ENCODE peak calls at places on chromosomes 5 and 9, in nine cellular contexts. One of them, this sample, is unnamed.
A peak's percentile ranks its signal among the peaks of the same experiment; 100 is the strongest.

GRCh38 chr5:178429541-178430186 is 160.5 kb downstream of the COL23A1 start:
- DNase-seq in body of pancreas: peak; percentile 30
- DNase-seq in EL: no peak
- DNase-seq in T-helper 17 cell: no peak
- DNase-seq in stimulated activated CD4-positive, alpha-beta T cell treated with anti-CD3 and anti-CD28 coated beads, Interleukin-4, amount 100 ng/mL, for 48 hours: no peak
- DNase-seq in fibroblast of pulmonary artery: no peak
- DNase-seq in ACHN: no peak
- DNase-seq in activated CD8-positive, alpha-beta memory T cell treated with anti-CD3 and anti-CD28 coated beads, Interleukin-2, amount 50 U/mL, for 4 hours: no peak
- DNase-seq in GM12865: no peak
- DNase-seq in this sample: peak; percentile 33

GRCh38 chr9:33619666-33620404 is 95.8 kb downstream of the ANKRD18B start:
- DNase-seq in body of pancreas: no peak
- DNase-seq in EL: peak; percentile 75
- DNase-seq in T-helper 17 cell: no peak
- DNase-seq in stimulated activated CD4-positive, alpha-beta T cell treated with anti-CD3 and anti-CD28 coated beads, Interleukin-4, amount 100 ng/mL, for 48 hours: no peak
- DNase-seq in fibroblast of pulmonary artery: peak; percentile 89
- DNase-seq in ACHN: peak; percentile 60
- DNase-seq in activated CD8-positive, alpha-beta memory T cell treated with anti-CD3 and anti-CD28 coated beads, Interleukin-2, amount 50 U/mL, for 4 hours: no peak
- DNase-seq in GM12865: no peak
- DNase-seq in this sample: peak; percentile 14

GRCh38 chr5:149426931-149427330 is 47.8 kb upstream of the IL17B start:
- DNase-seq in body of pancreas: no peak
- DNase-seq in EL: peak; percentile 60
- DNase-seq in T-helper 17 cell: no peak
- DNase-seq in stimulated activated CD4-positive, alpha-beta T cell treated with anti-CD3 and anti-CD28 coated beads, Interleukin-4, amount 100 ng/mL, for 48 hours: no peak
- DNase-seq in fibroblast of pulmonary artery: no peak
- DNase-seq in ACHN: peak; percentile 48
- DNase-seq in activated CD8-positive, alpha-beta memory T cell treated with anti-CD3 and anti-CD28 coated beads, Interleukin-2, amount 50 U/mL, for 4 hours: no peak
- DNase-seq in GM12865: no peak
- DNase-seq in this sample: peak; percentile 12

GRCh38 chr9:101671567-101671966 is 66.9 kb downstream of the GRIN3A start:
- DNase-seq in body of pancreas: no peak
- DNase-seq in EL: no peak
- DNase-seq in T-helper 17 cell: no peak
- DNase-seq in stimulated activated CD4-positive, alpha-beta T cell treated with anti-CD3 and anti-CD28 coated beads, Interleukin-4, amount 100 ng/mL, for 48 hours: no peak
- DNase-seq in fibroblast of pulmonary artery: no peak
- DNase-seq in ACHN: no peak
- DNase-seq in activated CD8-positive, alpha-beta memory T cell treated with anti-CD3 and anti-CD28 coated beads, Interleukin-2, amount 50 U/mL, for 4 hours: no peak
- DNase-seq in GM12865: no peak
- DNase-seq in this sample: no peak

GRCh38 chr9:37466037-37466709 is 923 bp upstream of the ZBTB5 start:
- DNase-seq in body of pancreas: peak; percentile 87
- DNase-seq in EL: peak; percentile 91
- DNase-seq in T-helper 17 cell: peak; percentile 18
- DNase-seq in stimulated activated CD4-positive, alpha-beta T cell treated with anti-CD3 and anti-CD28 coated beads, Interleukin-4, amount 100 ng/mL, for 48 hours: peak; percentile 28
- DNase-seq in fibroblast of pulmonary artery: peak; percentile 82
- DNase-seq in ACHN: peak; percentile 86
- DNase-seq in activated CD8-positive, alpha-beta memory T cell treated with anti-CD3 and anti-CD28 coated beads, Interleukin-2, amount 50 U/mL, for 4 hours: peak; percentile 24
- DNase-seq in GM12865: peak; percentile 61
- DNase-seq in this sample: peak; percentile 70

GRCh38 chr5:96714951-96715451 is 52.8 kb downstream of the CAST start:
- DNase-seq in body of pancreas: peak; percentile 79
- DNase-seq in EL: peak; percentile 62
- DNase-seq in T-helper 17 cell: no peak
- DNase-seq in stimulated activated CD4-positive, alpha-beta T cell treated with anti-CD3 and anti-CD28 coated beads, Interleukin-4, amount 100 ng/mL, for 48 hours: no peak
- DNase-seq in fibroblast of pulmonary artery: peak; percentile 89
- DNase-seq in ACHN: peak; percentile 63
- DNase-seq in activated CD8-positive, alpha-beta memory T cell treated with anti-CD3 and anti-CD28 coated beads, Interleukin-2, amount 50 U/mL, for 4 hours: peak; percentile 26
- DNase-seq in GM12865: peak; percentile 13
- DNase-seq in this sample: peak; percentile 40

GRCh38 chr9:126709241-126709640 is 95.5 kb downstream of the LMX1B start:
- DNase-seq in body of pancreas: no peak
- DNase-seq in EL: no peak
- DNase-seq in T-helper 17 cell: no peak
- DNase-seq in stimulated activated CD4-positive, alpha-beta T cell treated with anti-CD3 and anti-CD28 coated beads, Interleukin-4, amount 100 ng/mL, for 48 hours: no peak
- DNase-seq in fibroblast of pulmonary artery: no peak
- DNase-seq in ACHN: no peak
- DNase-seq in activated CD8-positive, alpha-beta memory T cell treated with anti-CD3 and anti-CD28 coated beads, Interleukin-2, amount 50 U/mL, for 4 hours: no peak
- DNase-seq in GM12865: no peak
- DNase-seq in this sample: no peak

GRCh38 chr5:157328277-157328912 is 62.5 kb downstream of the CYFIP2 start:
- DNase-seq in body of pancreas: peak; percentile 66
- DNase-seq in EL: peak; percentile 79
- DNase-seq in T-helper 17 cell: peak; percentile 34
- DNase-seq in stimulated activated CD4-positive, alpha-beta T cell treated with anti-CD3 and anti-CD28 coated beads, Interleukin-4, amount 100 ng/mL, for 48 hours: peak; percentile 50
- DNase-seq in fibroblast of pulmonary artery: peak; percentile 90
- DNase-seq in ACHN: peak; percentile 74
- DNase-seq in activated CD8-positive, alpha-beta memory T cell treated with anti-CD3 and anti-CD28 coated beads, Interleukin-2, amount 50 U/mL, for 4 hours: peak; percentile 49
- DNase-seq in GM12865: peak; percentile 66
- DNase-seq in this sample: peak; percentile 79

GRCh38 chr5:107426209-107426608 is 244.5 kb downstream of the EFNA5 start:
- DNase-seq in body of pancreas: no peak
- DNase-seq in EL: peak; percentile 8
- DNase-seq in T-helper 17 cell: no peak
- DNase-seq in stimulated activated CD4-positive, alpha-beta T cell treated with anti-CD3 and anti-CD28 coated beads, Interleukin-4, amount 100 ng/mL, for 48 hours: no peak
- DNase-seq in fibroblast of pulmonary artery: no peak
- DNase-seq in ACHN: no peak
- DNase-seq in activated CD8-positive, alpha-beta memory T cell treated with anti-CD3 and anti-CD28 coated beads, Interleukin-2, amount 50 U/mL, for 4 hours: no peak
- DNase-seq in GM12865: no peak
- DNase-seq in this sample: no peak

GRCh38 chr5:59039003-59039295 is 456.1 kb downstream of the RAB3C start:
- DNase-seq in body of pancreas: no peak
- DNase-seq in EL: no peak
- DNase-seq in T-helper 17 cell: no peak
- DNase-seq in stimulated activated CD4-positive, alpha-beta T cell treated with anti-CD3 and anti-CD28 coated beads, Interleukin-4, amount 100 ng/mL, for 48 hours: no peak
- DNase-seq in fibroblast of pulmonary artery: no peak
- DNase-seq in ACHN: no peak
- DNase-seq in activated CD8-positive, alpha-beta memory T cell treated with anti-CD3 and anti-CD28 coated beads, Interleukin-2, amount 50 U/mL, for 4 hours: no peak
- DNase-seq in GM12865: no peak
- DNase-seq in this sample: peak; percentile 33

GRCh38 chr9:20550326-20550725 is 72.0 kb downstream of the MLLT3 start:
- DNase-seq in body of pancreas: no peak
- DNase-seq in EL: no peak
- DNase-seq in T-helper 17 cell: no peak
- DNase-seq in stimulated activated CD4-positive, alpha-beta T cell treated with anti-CD3 and anti-CD28 coated beads, Interleukin-4, amount 100 ng/mL, for 48 hours: no peak
- DNase-seq in fibroblast of pulmonary artery: no peak
- DNase-seq in ACHN: no peak
- DNase-seq in activated CD8-positive, alpha-beta memory T cell treated with anti-CD3 and anti-CD28 coated beads, Interleukin-2, amount 50 U/mL, for 4 hours: no peak
- DNase-seq in GM12865: no peak
- DNase-seq in this sample: no peak

GRCh38 chr5:139462582-139463276 is at the start of gene ECSCR:
- DNase-seq in body of pancreas: no peak
- DNase-seq in EL: peak; percentile 39
- DNase-seq in T-helper 17 cell: no peak
- DNase-seq in stimulated activated CD4-positive, alpha-beta T cell treated with anti-CD3 and anti-CD28 coated beads, Interleukin-4, amount 100 ng/mL, for 48 hours: no peak
- DNase-seq in fibroblast of pulmonary artery: peak; percentile 66
- DNase-seq in ACHN: no peak
- DNase-seq in activated CD8-positive, alpha-beta memory T cell treated with anti-CD3 and anti-CD28 coated beads, Interleukin-2, amount 50 U/mL, for 4 hours: no peak
- DNase-seq in GM12865: no peak
- DNase-seq in this sample: no peak

GRCh38 chr5:157481255-157481654 is 21.2 kb downstream of the NIPAL4 start:
- DNase-seq in body of pancreas: no peak
- DNase-seq in EL: no peak
- DNase-seq in T-helper 17 cell: no peak
- DNase-seq in stimulated activated CD4-positive, alpha-beta T cell treated with anti-CD3 and anti-CD28 coated beads, Interleukin-4, amount 100 ng/mL, for 48 hours: no peak
- DNase-seq in fibroblast of pulmonary artery: no peak
- DNase-seq in ACHN: no peak
- DNase-seq in activated CD8-positive, alpha-beta memory T cell treated with anti-CD3 and anti-CD28 coated beads, Interleukin-2, amount 50 U/mL, for 4 hours: no peak
- DNase-seq in GM12865: no peak
- DNase-seq in this sample: no peak

GRCh38 chr9:5509573-5509972 is 758 bp upstream of the PDCD1LG2 start:
- DNase-seq in body of pancreas: no peak
- DNase-seq in EL: peak; percentile 99
- DNase-seq in T-helper 17 cell: no peak
- DNase-seq in stimulated activated CD4-positive, alpha-beta T cell treated with anti-CD3 and anti-CD28 coated beads, Interleukin-4, amount 100 ng/mL, for 48 hours: no peak
- DNase-seq in fibroblast of pulmonary artery: peak; percentile 97
- DNase-seq in ACHN: peak; percentile 91
- DNase-seq in activated CD8-positive, alpha-beta memory T cell treated with anti-CD3 and anti-CD28 coated beads, Interleukin-2, amount 50 U/mL, for 4 hours: no peak
- DNase-seq in GM12865: no peak
- DNase-seq in this sample: peak; percentile 93

GRCh38 chr5:146825033-146825432 is 53.5 kb downstream of the PPP2R2B start:
- DNase-seq in body of pancreas: peak; percentile 17
- DNase-seq in EL: peak; percentile 37
- DNase-seq in T-helper 17 cell: no peak
- DNase-seq in stimulated activated CD4-positive, alpha-beta T cell treated with anti-CD3 and anti-CD28 coated beads, Interleukin-4, amount 100 ng/mL, for 48 hours: no peak
- DNase-seq in fibroblast of pulmonary artery: peak; percentile 53
- DNase-seq in ACHN: peak; percentile 37
- DNase-seq in activated CD8-positive, alpha-beta memory T cell treated with anti-CD3 and anti-CD28 coated beads, Interleukin-2, amount 50 U/mL, for 4 hours: no peak
- DNase-seq in GM12865: peak; percentile 17
- DNase-seq in this sample: no peak

GRCh38 chr9:77839459-77840140 is 191.5 kb upstream of the GNA14 start:
- DNase-seq in body of pancreas: no peak
- DNase-seq in EL: peak; percentile 66
- DNase-seq in T-helper 17 cell: no peak
- DNase-seq in stimulated activated CD4-positive, alpha-beta T cell treated with anti-CD3 and anti-CD28 coated beads, Interleukin-4, amount 100 ng/mL, for 48 hours: no peak
- DNase-seq in fibroblast of pulmonary artery: peak; percentile 78
- DNase-seq in ACHN: peak; percentile 69
- DNase-seq in activated CD8-positive, alpha-beta memory T cell treated with anti-CD3 and anti-CD28 coated beads, Interleukin-2, amount 50 U/mL, for 4 hours: no peak
- DNase-seq in GM12865: no peak
- DNase-seq in this sample: no peak

GRCh38 chr5:123119334-123119986 is 30.4 kb downstream of the PRDM6 start:
- DNase-seq in body of pancreas: peak; percentile 35
- DNase-seq in EL: peak; percentile 74
- DNase-seq in T-helper 17 cell: no peak
- DNase-seq in stimulated activated CD4-positive, alpha-beta T cell treated with anti-CD3 and anti-CD28 coated beads, Interleukin-4, amount 100 ng/mL, for 48 hours: no peak
- DNase-seq in fibroblast of pulmonary artery: peak; percentile 61
- DNase-seq in ACHN: no peak
- DNase-seq in activated CD8-positive, alpha-beta memory T cell treated with anti-CD3 and anti-CD28 coated beads, Interleukin-2, amount 50 U/mL, for 4 hours: no peak
- DNase-seq in GM12865: peak; percentile 9
- DNase-seq in this sample: no peak

GRCh38 chr9:131971482-131972074 is 108.1 kb downstream of the MED27 start:
- DNase-seq in body of pancreas: no peak
- DNase-seq in EL: no peak
- DNase-seq in T-helper 17 cell: no peak
- DNase-seq in stimulated activated CD4-positive, alpha-beta T cell treated with anti-CD3 and anti-CD28 coated beads, Interleukin-4, amount 100 ng/mL, for 48 hours: no peak
- DNase-seq in fibroblast of pulmonary artery: no peak
- DNase-seq in ACHN: no peak
- DNase-seq in activated CD8-positive, alpha-beta memory T cell treated with anti-CD3 and anti-CD28 coated beads, Interleukin-2, amount 50 U/mL, for 4 hours: no peak
- DNase-seq in GM12865: no peak
- DNase-seq in this sample: no peak

GRCh38 chr9:130681769-130682489 is 11.7 kb upstream of the EXOSC2 start:
- DNase-seq in body of pancreas: peak; percentile 24
- DNase-seq in EL: peak; percentile 47
- DNase-seq in T-helper 17 cell: no peak
- DNase-seq in stimulated activated CD4-positive, alpha-beta T cell treated with anti-CD3 and anti-CD28 coated beads, Interleukin-4, amount 100 ng/mL, for 48 hours: no peak
- DNase-seq in fibroblast of pulmonary artery: no peak
- DNase-seq in ACHN: no peak
- DNase-seq in activated CD8-positive, alpha-beta memory T cell treated with anti-CD3 and anti-CD28 coated beads, Interleukin-2, amount 50 U/mL, for 4 hours: no peak
- DNase-seq in GM12865: peak; percentile 29
- DNase-seq in this sample: no peak

GRCh38 chr5:87574106-87574505 is 161.4 kb upstream of the CCNH start:
- DNase-seq in body of pancreas: no peak
- DNase-seq in EL: no peak
- DNase-seq in T-helper 17 cell: no peak
- DNase-seq in stimulated activated CD4-positive, alpha-beta T cell treated with anti-CD3 and anti-CD28 coated beads, Interleukin-4, amount 100 ng/mL, for 48 hours: no peak
- DNase-seq in fibroblast of pulmonary artery: no peak
- DNase-seq in ACHN: no peak
- DNase-seq in activated CD8-positive, alpha-beta memory T cell treated with anti-CD3 and anti-CD28 coated beads, Interleukin-2, amount 50 U/mL, for 4 hours: no peak
- DNase-seq in GM12865: no peak
- DNase-seq in this sample: no peak

GRCh38 chr5:171367424-171368370 is 20.0 kb upstream of the NPM1 start:
- DNase-seq in body of pancreas: no peak
- DNase-seq in EL: peak; percentile 80
- DNase-seq in T-helper 17 cell: no peak
- DNase-seq in stimulated activated CD4-positive, alpha-beta T cell treated with anti-CD3 and anti-CD28 coated beads, Interleukin-4, amount 100 ng/mL, for 48 hours: no peak
- DNase-seq in fibroblast of pulmonary artery: peak; percentile 33
- DNase-seq in ACHN: peak; percentile 93
- DNase-seq in activated CD8-positive, alpha-beta memory T cell treated with anti-CD3 and anti-CD28 coated beads, Interleukin-2, amount 50 U/mL, for 4 hours: no peak
- DNase-seq in GM12865: peak; percentile 72
- DNase-seq in this sample: peak; percentile 81

GRCh38 chr9:8384126-8384525 is 584.5 kb upstream of the DMAC1 start:
- DNase-seq in body of pancreas: no peak
- DNase-seq in EL: no peak
- DNase-seq in T-helper 17 cell: no peak
- DNase-seq in stimulated activated CD4-positive, alpha-beta T cell treated with anti-CD3 and anti-CD28 coated beads, Interleukin-4, amount 100 ng/mL, for 48 hours: no peak
- DNase-seq in fibroblast of pulmonary artery: no peak
- DNase-seq in ACHN: no peak
- DNase-seq in activated CD8-positive, alpha-beta memory T cell treated with anti-CD3 and anti-CD28 coated beads, Interleukin-2, amount 50 U/mL, for 4 hours: no peak
- DNase-seq in GM12865: no peak
- DNase-seq in this sample: no peak

GRCh38 chr5:910769-911160 is 18.1 kb downstream of the TRIP13 start:
- DNase-seq in body of pancreas: no peak
- DNase-seq in EL: no peak
- DNase-seq in T-helper 17 cell: no peak
- DNase-seq in stimulated activated CD4-positive, alpha-beta T cell treated with anti-CD3 and anti-CD28 coated beads, Interleukin-4, amount 100 ng/mL, for 48 hours: no peak
- DNase-seq in fibroblast of pulmonary artery: no peak
- DNase-seq in ACHN: no peak
- DNase-seq in activated CD8-positive, alpha-beta memory T cell treated with anti-CD3 and anti-CD28 coated beads, Interleukin-2, amount 50 U/mL, for 4 hours: no peak
- DNase-seq in GM12865: no peak
- DNase-seq in this sample: no peak

GRCh38 chr5:88787856-88788255 is 95.1 kb downstream of the MEF2C start:
- DNase-seq in body of pancreas: no peak
- DNase-seq in EL: peak; percentile 8
- DNase-seq in T-helper 17 cell: no peak
- DNase-seq in stimulated activated CD4-positive, alpha-beta T cell treated with anti-CD3 and anti-CD28 coated beads, Interleukin-4, amount 100 ng/mL, for 48 hours: no peak
- DNase-seq in fibroblast of pulmonary artery: peak; percentile 17
- DNase-seq in ACHN: peak; percentile 39
- DNase-seq in activated CD8-positive, alpha-beta memory T cell treated with anti-CD3 and anti-CD28 coated beads, Interleukin-2, amount 50 U/mL, for 4 hours: no peak
- DNase-seq in GM12865: no peak
- DNase-seq in this sample: no peak

GRCh38 chr5:55547792-55548191 is 13.0 kb upstream of the PLPP1 start:
- DNase-seq in body of pancreas: no peak
- DNase-seq in EL: no peak
- DNase-seq in T-helper 17 cell: no peak
- DNase-seq in stimulated activated CD4-positive, alpha-beta T cell treated with anti-CD3 and anti-CD28 coated beads, Interleukin-4, amount 100 ng/mL, for 48 hours: no peak
- DNase-seq in fibroblast of pulmonary artery: no peak
- DNase-seq in ACHN: no peak
- DNase-seq in activated CD8-positive, alpha-beta memory T cell treated with anti-CD3 and anti-CD28 coated beads, Interleukin-2, amount 50 U/mL, for 4 hours: no peak
- DNase-seq in GM12865: no peak
- DNase-seq in this sample: no peak

GRCh38 chr5:175715627-175716522 is 58.0 kb downstream of the HRH2 start:
- DNase-seq in body of pancreas: no peak
- DNase-seq in EL: no peak
- DNase-seq in T-helper 17 cell: no peak
- DNase-seq in stimulated activated CD4-positive, alpha-beta T cell treated with anti-CD3 and anti-CD28 coated beads, Interleukin-4, amount 100 ng/mL, for 48 hours: no peak
- DNase-seq in fibroblast of pulmonary artery: no peak
- DNase-seq in ACHN: no peak
- DNase-seq in activated CD8-positive, alpha-beta memory T cell treated with anti-CD3 and anti-CD28 coated beads, Interleukin-2, amount 50 U/mL, for 4 hours: no peak
- DNase-seq in GM12865: no peak
- DNase-seq in this sample: no peak

GRCh38 chr5:31478901-31479300 is 53.0 kb downstream of the DROSHA start:
- DNase-seq in body of pancreas: no peak
- DNase-seq in EL: peak; percentile 23
- DNase-seq in T-helper 17 cell: no peak
- DNase-seq in stimulated activated CD4-positive, alpha-beta T cell treated with anti-CD3 and anti-CD28 coated beads, Interleukin-4, amount 100 ng/mL, for 48 hours: no peak
- DNase-seq in fibroblast of pulmonary artery: peak; percentile 46
- DNase-seq in ACHN: no peak
- DNase-seq in activated CD8-positive, alpha-beta memory T cell treated with anti-CD3 and anti-CD28 coated beads, Interleukin-2, amount 50 U/mL, for 4 hours: no peak
- DNase-seq in GM12865: no peak
- DNase-seq in this sample: no peak

GRCh38 chr5:128579111-128579510 is 41.1 kb upstream of the FBN2 start:
- DNase-seq in body of pancreas: no peak
- DNase-seq in EL: peak; percentile 86
- DNase-seq in T-helper 17 cell: no peak
- DNase-seq in stimulated activated CD4-positive, alpha-beta T cell treated with anti-CD3 and anti-CD28 coated beads, Interleukin-4, amount 100 ng/mL, for 48 hours: no peak
- DNase-seq in fibroblast of pulmonary artery: peak; percentile 80
- DNase-seq in ACHN: no peak
- DNase-seq in activated CD8-positive, alpha-beta memory T cell treated with anti-CD3 and anti-CD28 coated beads, Interleukin-2, amount 50 U/mL, for 4 hours: no peak
- DNase-seq in GM12865: no peak
- DNase-seq in this sample: no peak

GRCh38 chr5:135116146-135116545 is 82.1 kb upstream of the PITX1 start:
- DNase-seq in body of pancreas: no peak
- DNase-seq in EL: no peak
- DNase-seq in T-helper 17 cell: no peak
- DNase-seq in stimulated activated CD4-positive, alpha-beta T cell treated with anti-CD3 and anti-CD28 coated beads, Interleukin-4, amount 100 ng/mL, for 48 hours: no peak
- DNase-seq in fibroblast of pulmonary artery: no peak
- DNase-seq in ACHN: no peak
- DNase-seq in activated CD8-positive, alpha-beta memory T cell treated with anti-CD3 and anti-CD28 coated beads, Interleukin-2, amount 50 U/mL, for 4 hours: no peak
- DNase-seq in GM12865: no peak
- DNase-seq in this sample: no peak

GRCh38 chr9:82489579-82489915 is 501.0 kb downstream of the SPATA31D1 start:
- DNase-seq in body of pancreas: no peak
- DNase-seq in EL: peak; percentile 34
- DNase-seq in T-helper 17 cell: no peak
- DNase-seq in stimulated activated CD4-positive, alpha-beta T cell treated with anti-CD3 and anti-CD28 coated beads, Interleukin-4, amount 100 ng/mL, for 48 hours: no peak
- DNase-seq in fibroblast of pulmonary artery: peak; percentile 40
- DNase-seq in ACHN: no peak
- DNase-seq in activated CD8-positive, alpha-beta memory T cell treated with anti-CD3 and anti-CD28 coated beads, Interleukin-2, amount 50 U/mL, for 4 hours: no peak
- DNase-seq in GM12865: no peak
- DNase-seq in this sample: no peak

GRCh38 chr9:113486327-113486726 is 22.8 kb downstream of the RGS3 start:
- DNase-seq in body of pancreas: no peak
- DNase-seq in EL: no peak
- DNase-seq in T-helper 17 cell: no peak
- DNase-seq in stimulated activated CD4-positive, alpha-beta T cell treated with anti-CD3 and anti-CD28 coated beads, Interleukin-4, amount 100 ng/mL, for 48 hours: no peak
- DNase-seq in fibroblast of pulmonary artery: no peak
- DNase-seq in ACHN: no peak
- DNase-seq in activated CD8-positive, alpha-beta memory T cell treated with anti-CD3 and anti-CD28 coated beads, Interleukin-2, amount 50 U/mL, for 4 hours: no peak
- DNase-seq in GM12865: no peak
- DNase-seq in this sample: no peak